ENCODE peak calls at places on chromosomes 12 and 14, in five cellular contexts. One of them, this sample, is unnamed.

GRCh38 chr14:83632375-83632774 is 1897.6 kb upstream of the FLRT2 start:
- DNase-seq in NCI-H2171 treated with DMSO at 0.1 percent for 48 hours: no peak
- DNase-seq in EL: no peak
- DNase-seq in coronary artery: no peak
- DNase-seq in T-helper 1 cell: no peak
- DNase-seq in this sample: no peak

GRCh38 chr12:49794811-49795653 is 33.2 kb downstream of the NCKAP5L start:
- DNase-seq in NCI-H2171 treated with DMSO at 0.1 percent for 48 hours: no peak
- DNase-seq in EL: no peak
- DNase-seq in coronary artery: no peak
- DNase-seq in T-helper 1 cell: no peak
- DNase-seq in this sample: peak; percentile 66

GRCh38 chr14:25150401-25150800 is 100.5 kb upstream of the STXBP6 start:
- DNase-seq in NCI-H2171 treated with DMSO at 0.1 percent for 48 hours: no peak
- DNase-seq in EL: peak; percentile 30
- DNase-seq in coronary artery: no peak
- DNase-seq in T-helper 1 cell: no peak
- DNase-seq in this sample: no peak

GRCh38 chr12:65926119-65927004 is 102.1 kb downstream of the HMGA2 start:
- DNase-seq in NCI-H2171 treated with DMSO at 0.1 percent for 48 hours: no peak
- DNase-seq in EL: no peak
- DNase-seq in coronary artery: no peak
- DNase-seq in T-helper 1 cell: no peak
- DNase-seq in this sample: no peak

GRCh38 chr14:39977198-39977597 is 545.0 kb upstream of the FBXO33 start:
- DNase-seq in NCI-H2171 treated with DMSO at 0.1 percent for 48 hours: no peak
- DNase-seq in EL: no peak
- DNase-seq in coronary artery: no peak
- DNase-seq in T-helper 1 cell: no peak
- DNase-seq in this sample: no peak

GRCh38 chr14:96037891-96038557 is 1.1 kb upstream of the C14orf132 start:
- DNase-seq in NCI-H2171 treated with DMSO at 0.1 percent for 48 hours: no peak
- DNase-seq in EL: peak; percentile 27
- DNase-seq in coronary artery: peak; percentile 82
- DNase-seq in T-helper 1 cell: no peak
- DNase-seq in this sample: no peak

GRCh38 chr14:76863724-76864407 is 37.7 kb downstream of the LRRC74A start:
- DNase-seq in NCI-H2171 treated with DMSO at 0.1 percent for 48 hours: peak; percentile 22
- DNase-seq in EL: no peak
- DNase-seq in coronary artery: no peak
- DNase-seq in T-helper 1 cell: no peak
- DNase-seq in this sample: peak; percentile 85

GRCh38 chr14:49303952-49304516 is 282.1 kb downstream of the RPS29 start:
- DNase-seq in NCI-H2171 treated with DMSO at 0.1 percent for 48 hours: no peak
- DNase-seq in EL: peak; percentile 2
- DNase-seq in coronary artery: no peak
- DNase-seq in T-helper 1 cell: no peak
- DNase-seq in this sample: no peak

GRCh38 chr14:64910847-64911495 is 3.3 kb upstream of the CHURC1 start:
- DNase-seq in NCI-H2171 treated with DMSO at 0.1 percent for 48 hours: peak; percentile 68
- DNase-seq in EL: peak; percentile 33
- DNase-seq in coronary artery: no peak
- DNase-seq in T-helper 1 cell: no peak
- DNase-seq in this sample: no peak

GRCh38 chr14:50619569-50620141 is 48.5 kb downstream of the SAV1 start:
- DNase-seq in NCI-H2171 treated with DMSO at 0.1 percent for 48 hours: peak; percentile 40
- DNase-seq in EL: peak; percentile 48
- DNase-seq in coronary artery: no peak
- DNase-seq in T-helper 1 cell: no peak
- DNase-seq in this sample: no peak

This sample was measured in spleen.